ENCODE peak calls at places on chromosomes 13 and 19, in six cellular contexts. I, S, L, Y, Z and A are unnamed samples.

GRCh38 chr19:15439078-15439799 is 10.5 kb downstream of the WIZ start:
- DNase-seq in I (no peak), L (no peak), Y (no peak), S (no peak), Z (no peak), A (no peak)

GRCh38 chr13:40191186-40191980 is 475.1 kb downstream of the FOXO1 start:
- DNase-seq in S (peak), Z (no peak), I (no peak), Y (no peak), L (no peak), A (peak)

GRCh38 chr13:42992585-42993122 is 613 bp upstream of the EPSTI1 start:
- DNase-seq in Y (no peak), S (no peak), L (no peak), I (no peak), Z (no peak), A (no peak)

GRCh38 chr13:80870186-80870585 is 529.3 kb upstream of the SPRY2 start:
- DNase-seq in L (no peak), S (no peak), Y (no peak), I (no peak), Z (no peak), A (no peak)

GRCh38 chr19:57583521-57584416 is at the start of gene ZIK1:
- DNase-seq in Y (peak), Z (peak), L (no peak), S (peak), I (peak), A (peak)

GRCh38 chr19:42334697-42335373 is 9.4 kb downstream of the MEGF8 start:
- DNase-seq in Y (no peak), S (no peak), Z (no peak), I (no peak), L (no peak), A (no peak)

GRCh38 chr13:97030705-97031452 is 36.6 kb upstream of the OXGR1 start:
- DNase-seq in L (peak), S (peak), I (peak), Z (no peak), Y (no peak), A (peak)

GRCh38 chr13:114101831-114102520 is 30.4 kb downstream of the RASA3 start:
- DNase-seq in S (no peak), I (no peak), L (no peak), Z (no peak), Y (peak), A (no peak)

GRCh38 chr13:49436890-49437289 is 7.0 kb downstream of the CAB39L start:
- DNase-seq in Z (no peak), S (peak), Y (peak), I (peak), L (no peak), A (peak)

GRCh38 chr13:50345804-50346203 is 330.6 kb downstream of the KCNRG start:
- DNase-seq in I (no peak), Y (no peak), L (no peak), S (no peak), Z (no peak), A (no peak)

GRCh38 chr13:80430561-80430960 is 89.6 kb upstream of the SPRY2 start:
- DNase-seq in I (no peak), Z (no peak), L (no peak), S (no peak), Y (no peak), A (no peak)

GRCh38 chr19:10568444-10568825 is 344 bp downstream of the CDKN2D start:
- DNase-seq in Z (no peak), L (no peak), S (no peak), Y (no peak), I (no peak), A (no peak)

GRCh38 chr19:27889156-27889555 is 1323.8 kb downstream of the UQCRFS1 start:
- DNase-seq in Y (no peak), L (no peak), S (no peak), I (no peak), Z (no peak), A (no peak)

GRCh38 chr13:67258482-67258881 is 28.3 kb upstream of the PCDH9 start:
- DNase-seq in Y (no peak), L (no peak), S (no peak), Z (no peak), I (no peak), A (peak)

GRCh38 chr19:7340959-7341837 is 7.5 kb upstream of the ARHGEF18 start:
- DNase-seq in Y (peak), S (peak), I (peak), Z (no peak), L (peak), A (peak)

GRCh38 chr13:105627270-105627669 is 908.2 kb downstream of the EFNB2 start:
- DNase-seq in I (no peak), Y (no peak), Z (no peak), S (no peak), L (no peak), A (no peak)

GRCh38 chr13:45492538-45492937 is 27.8 kb downstream of the COG3 start:
- DNase-seq in L (no peak), I (peak), Z (peak), S (no peak), Y (no peak), A (peak)

GRCh38 chr13:28077231-28077630 is 23.1 kb downstream of the FLT3 start:
- DNase-seq in I (no peak), Y (no peak), Z (no peak), L (no peak), S (no peak), A (no peak)

GRCh38 chr19:33373701-33374405 is at the start of gene CEBPG:
- DNase-seq in Z (no peak), Y (peak), I (peak), S (peak), L (peak), A (peak)

GRCh38 chr13:100518394-100519062 is 70.1 kb downstream of the GGACT start:
- DNase-seq in S (no peak), Y (no peak), L (no peak), Z (no peak), I (no peak), A (no peak)

GRCh38 chr19:6677924-6678689 is 8.1 kb upstream of the TNFSF14 start:
- DNase-seq in Z (no peak), L (peak), Y (peak), S (no peak), I (no peak), A (peak)

GRCh38 chr13:30892966-30893365 is 13.1 kb upstream of the MEDAG start:
- DNase-seq in L (peak), I (peak), Z (no peak), S (peak), Y (peak), A (peak)

GRCh38 chr19:50519006-50519575 is 5.4 kb upstream of the ASPDH start:
- DNase-seq in Z (no peak), Y (no peak), S (no peak), L (no peak), I (no peak), A (no peak)

GRCh38 chr13:50082426-50083283 is 67.4 kb downstream of the KCNRG start:
- DNase-seq in Y (peak), Z (peak), I (peak), L (peak), S (peak), A (peak)

GRCh38 chr13:103388839-103389238 is 322.6 kb upstream of the SLC10A2 start:
- DNase-seq in Y (no peak), L (no peak), Z (no peak), I (no peak), S (no peak), A (no peak)

GRCh38 chr13:47119568-47120080 is 222.8 kb upstream of the HTR2A start:
- DNase-seq in I (peak), Y (no peak), L (no peak), S (no peak), Z (no peak), A (peak)

GRCh38 chr13:57627663-57628062 is 3.9 kb upstream of the PCDH17 start:
- DNase-seq in I (peak), L (peak), Y (no peak), Z (no peak), S (peak), A (peak)

GRCh38 chr13:32726374-32727037 is 140.3 kb downstream of the PDS5B start:
- DNase-seq in I (no peak), L (no peak), Z (no peak), S (no peak), Y (no peak), A (peak)

GRCh38 chr13:31846984-31847752 is 107.8 kb downstream of the RXFP2 start:
- DNase-seq in I (no peak), Z (no peak), S (no peak), L (peak), Y (no peak), A (no peak)

GRCh38 chr19:29106353-29106885 is 106.5 kb downstream of the UQCRFS1 start:
- DNase-seq in S (no peak), I (no peak), Y (no peak), Z (no peak), L (no peak), A (no peak)

GRCh38 chr19:49102303-49102702 is 11.9 kb upstream of the LIN7B start:
- DNase-seq in Z (no peak), S (no peak), I (no peak), L (no peak), Y (no peak), A (no peak)

GRCh38 chr13:49859568-49859967 is 67.1 kb upstream of the KPNA3 start:
- DNase-seq in Y (no peak), L (no peak), S (no peak), Z (peak), I (peak), A (peak)

GRCh38 chr13:20798027-20798426 is 24.3 kb upstream of the EEF1AKMT1 start:
- DNase-seq in L (no peak), I (no peak), S (no peak), Z (no peak), Y (no peak), A (no peak)

GRCh38 chr13:84843368-84843767 is 955.9 kb downstream of the SLITRK6 start:
- DNase-seq in S (no peak), I (no peak), Z (no peak), Y (no peak), L (no peak), A (no peak)

GRCh38 chr19:43229315-43229714 is 23.9 kb upstream of the PSG4 start:
- DNase-seq in Z (no peak), I (peak), L (peak), Y (no peak), S (no peak), A (no peak)

GRCh38 chr19:38788478-38789243 is at the start of gene LGALS7B:
- DNase-seq in Z (no peak), S (no peak), Y (no peak), L (no peak), I (no peak), A (no peak)

GRCh38 chr13:46296920-46297319 is 85.2 kb downstream of the LRRC63 start:
- DNase-seq in Y (no peak), I (peak), S (no peak), Z (peak), L (no peak), A (peak)